ENCODE peak calls at places on chromosomes 5 and 9, in ten cellular contexts. A is A549, X is GM12878, Y is H54, J is HepG2, H is heart left ventricle, B is body of pancreas, R is spleen, O is K562, M is lower leg skin. L is an unnamed sample.

GRCh38 chr5:178304761-178305645 is 72.4 kb upstream of the PHYKPL start:
- DNase-seq in A (no peak), X (no peak), Y (no peak), J (no peak), H (no peak), B (no peak), R (peak), O (no peak), M (peak), L (no peak)

GRCh38 chr5:139593716-139594319 is 32.7 kb downstream of the UBE2D2 start:
- DNase-seq in A (peak), X (no peak), Y (peak), J (no peak), H (no peak), B (peak), R (no peak), O (no peak), M (no peak), L (no peak)

GRCh38 chr5:88545348-88545747 is 276.7 kb upstream of the TMEM161B start:
- DNase-seq in A (no peak), X (no peak), Y (no peak), J (no peak), H (no peak), B (no peak), R (no peak), O (no peak), M (no peak), L (no peak)

GRCh38 chr5:150497274-150497988 is 10.5 kb upstream of the NDST1 start:
- DNase-seq in A (peak), X (no peak), Y (peak), J (no peak), H (no peak), B (peak), R (no peak), O (no peak), M (peak), L (no peak)

GRCh38 chr9:20437466-20437865 is 184.8 kb downstream of the MLLT3 start:
- DNase-seq in A (no peak), X (no peak), Y (no peak), J (no peak), H (no peak), B (no peak), R (no peak), O (no peak), M (no peak), L (no peak)

GRCh38 chr5:41747291-41747690 is 122.9 kb downstream of the OXCT1 start:
- DNase-seq in A (no peak), X (no peak), Y (no peak), J (no peak), H (no peak), B (no peak), R (no peak), O (no peak), M (no peak), L (peak)

GRCh38 chr5:161847896-161848510 is at the start of gene GABRA1:
- DNase-seq in A (no peak), X (no peak), Y (no peak), J (no peak), H (no peak), B (no peak), R (no peak), O (no peak), M (no peak), L (no peak)

GRCh38 chr5:160042674-160043073 is 33.7 kb downstream of the TTC1 start:
- DNase-seq in A (no peak), X (no peak), Y (no peak), J (no peak), H (no peak), B (no peak), R (no peak), O (no peak), M (no peak), L (no peak)

GRCh38 chr5:148474025-148474511 is 90.3 kb downstream of the FBXO38 start:
- DNase-seq in A (no peak), X (no peak), Y (no peak), J (no peak), H (peak), B (peak), R (no peak), O (peak), M (no peak), L (no peak)

GRCh38 chr9:134047868-134048581 is 19.8 kb downstream of the BRD3 start:
- DNase-seq in A (no peak), X (no peak), Y (no peak), J (no peak), H (no peak), B (no peak), R (no peak), O (no peak), M (no peak), L (no peak)

DNA sequence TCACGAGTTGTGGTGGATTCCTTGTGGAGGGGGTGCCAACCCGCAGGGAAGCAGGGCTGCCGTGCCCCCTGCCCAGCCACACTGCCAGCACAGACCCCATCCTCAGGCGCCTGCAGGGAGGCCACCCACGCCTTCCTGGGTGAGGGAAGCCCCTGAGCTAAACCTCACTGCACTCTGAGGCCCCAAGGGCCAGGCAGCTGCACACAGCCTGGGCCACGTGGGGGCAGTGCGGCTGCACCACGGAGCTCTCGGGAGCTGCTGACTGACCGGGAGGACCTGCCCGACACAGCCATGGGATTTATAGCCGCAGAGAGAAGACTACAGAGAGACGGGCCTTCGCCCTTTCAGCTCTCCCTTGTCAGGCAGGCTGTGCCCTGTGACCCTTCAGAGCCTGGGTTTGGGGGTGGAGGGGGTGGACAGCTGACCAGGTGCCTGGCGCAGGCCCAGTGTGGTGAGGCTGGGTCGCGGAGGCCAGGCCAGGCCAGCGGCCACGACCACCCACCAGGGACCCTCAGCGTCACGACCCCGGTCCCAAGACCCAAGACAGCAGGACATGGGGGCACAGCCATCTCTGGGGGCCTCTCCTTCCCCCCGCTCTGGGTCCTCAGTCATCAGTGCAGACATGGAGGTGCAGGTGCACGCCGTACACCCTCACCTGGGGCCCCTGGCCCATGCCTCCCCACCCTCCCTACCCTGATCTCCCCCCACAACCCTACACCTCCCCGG is 4.3 kb upstream of the AHRR start:
- DNase-seq in A (peak), X (no peak), Y (peak), J (peak), H (no peak), B (no peak), R (no peak), O (peak), M (peak), L (peak)
- TF ChIP-seq POLR2A in A (no peak), X (no peak), Y (no peak), J (no peak), H (no peak), B (no peak), R (no peak), O (peak), M (no peak), L (no peak)

GRCh38 chr5:115623632-115624031 is 2.2 kb downstream of the TMED7 start:
- DNase-seq in A (no peak), X (no peak), Y (no peak), J (no peak), H (no peak), B (no peak), R (no peak), O (no peak), M (no peak), L (peak)

GRCh38 chr5:115624994-115625393 is 842 bp downstream of the TMED7 start:
- DNase-seq in A (no peak), X (no peak), Y (no peak), J (peak), H (no peak), B (no peak), R (no peak), O (no peak), M (no peak), L (peak)

GRCh38 chr5:115626444-115626823 is 598 bp upstream of the TMED7 start:
- DNase-seq in A (no peak), X (no peak), Y (peak), J (no peak), H (no peak), B (no peak), R (no peak), O (peak), M (no peak), L (no peak)

GRCh38 chr5:115627295-115627825 is 1.5 kb upstream of the TMED7 start:
- DNase-seq in A (no peak), X (no peak), Y (no peak), J (no peak), H (no peak), B (no peak), R (no peak), O (no peak), M (no peak), L (peak)

DNA sequence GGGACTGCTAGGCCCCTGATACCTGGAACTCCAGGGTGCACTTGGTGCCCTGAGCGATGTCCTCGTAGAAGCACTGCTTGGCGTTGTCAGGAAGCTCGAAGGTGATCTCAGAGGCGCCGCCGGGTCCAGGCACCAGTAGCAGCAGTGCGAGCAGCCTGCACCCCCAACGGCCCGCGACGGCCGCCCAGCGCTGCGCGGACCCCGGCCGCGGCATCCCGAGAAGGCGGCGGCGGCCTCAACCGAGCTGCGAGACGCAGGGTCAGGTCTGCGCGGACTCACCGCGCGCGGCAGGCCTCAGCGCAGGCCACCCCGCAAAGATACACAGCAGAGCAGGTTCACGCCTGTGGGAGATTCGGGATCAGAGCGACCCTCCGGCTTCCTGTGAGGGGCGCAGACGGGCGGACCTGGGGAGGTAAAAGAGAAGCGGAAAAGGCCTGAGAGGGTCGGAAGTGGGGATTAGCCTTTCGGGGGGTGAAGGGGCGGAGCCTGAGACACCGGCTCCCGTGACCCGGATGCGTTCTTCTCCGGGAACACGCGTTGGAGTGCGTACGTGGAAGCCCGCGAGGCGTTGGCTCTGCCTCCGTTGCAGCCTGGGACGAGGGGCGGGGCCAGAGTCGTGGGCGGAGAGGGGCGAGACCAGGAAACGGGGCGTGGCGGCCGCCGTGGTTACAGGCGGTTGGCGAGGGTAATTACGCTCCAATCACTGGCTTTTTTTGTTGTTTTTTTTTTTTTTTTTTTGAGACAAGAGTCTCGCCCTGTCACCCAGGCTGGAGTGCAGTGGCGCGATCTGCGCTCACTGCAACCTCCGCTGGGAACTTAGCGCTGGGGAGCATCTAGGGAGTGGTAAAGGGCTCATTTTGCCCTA is at the start of gene TMED7:
- DNase-seq in A (peak), X (peak), Y (peak), J (peak), H (peak), B (peak), R (peak), O (peak), M (peak), L (peak)
- TF ChIP-seq POLR2A in A (peak), X (peak), Y (peak), J (peak), H (peak), B (peak), R (peak), O (peak), M (no peak), L (peak)

GRCh38 chr9:99222416-99223280 is 566 bp downstream of the SEC61B start:
- DNase-seq in A (no peak), X (no peak), Y (no peak), J (no peak), H (peak), B (no peak), R (no peak), O (no peak), M (peak), L (peak)
- TF ChIP-seq POLR2A in A (no peak), X (peak), Y (no peak), J (peak), H (no peak), B (no peak), R (no peak), O (no peak), M (no peak), L (no peak)

GRCh38 chr5:82275267-82275664 is 2.9 kb downstream of the RPS23 start:
- DNase-seq in A (no peak), X (no peak), Y (no peak), J (no peak), H (no peak), B (no peak), R (no peak), O (no peak), M (no peak), L (peak)
- TF ChIP-seq POLR2A in A (no peak), X (no peak), Y (no peak), J (peak), H (no peak), B (no peak), R (no peak), O (peak), M (no peak), L (no peak)

GRCh38 chr5:9545301-9545958 is 445 bp downstream of the SEMA5A start:
- DNase-seq in A (no peak), X (no peak), Y (no peak), J (no peak), H (peak), B (no peak), R (peak), O (no peak), M (peak), L (no peak)

GRCh38 chr5:9544502-9545300 is 1.2 kb downstream of the SEMA5A start:
- DNase-seq in A (peak), X (no peak), Y (peak), J (peak), H (peak), B (peak), R (peak), O (peak), M (peak), L (peak)

GRCh38 chr5:9545959-9546851 is at the start of gene SEMA5A:
- DNase-seq in A (no peak), X (no peak), Y (peak), J (no peak), H (peak), B (peak), R (peak), O (peak), M (peak), L (peak)

GRCh38 chr5:9543266-9543925 is 2.5 kb downstream of the SEMA5A start:
- DNase-seq in A (no peak), X (no peak), Y (no peak), J (no peak), H (no peak), B (no peak), R (no peak), O (no peak), M (no peak), L (no peak)

GRCh38 chr5:9544056-9544455 is 1.8 kb downstream of the SEMA5A start:
- DNase-seq in A (no peak), X (no peak), Y (no peak), J (no peak), H (no peak), B (no peak), R (no peak), O (no peak), M (no peak), L (no peak)
- TF ChIP-seq POLR2A in A (no peak), X (no peak), Y (no peak), J (no peak), H (no peak), B (no peak), R (no peak), O (no peak), M (no peak), L (no peak)

DNA sequence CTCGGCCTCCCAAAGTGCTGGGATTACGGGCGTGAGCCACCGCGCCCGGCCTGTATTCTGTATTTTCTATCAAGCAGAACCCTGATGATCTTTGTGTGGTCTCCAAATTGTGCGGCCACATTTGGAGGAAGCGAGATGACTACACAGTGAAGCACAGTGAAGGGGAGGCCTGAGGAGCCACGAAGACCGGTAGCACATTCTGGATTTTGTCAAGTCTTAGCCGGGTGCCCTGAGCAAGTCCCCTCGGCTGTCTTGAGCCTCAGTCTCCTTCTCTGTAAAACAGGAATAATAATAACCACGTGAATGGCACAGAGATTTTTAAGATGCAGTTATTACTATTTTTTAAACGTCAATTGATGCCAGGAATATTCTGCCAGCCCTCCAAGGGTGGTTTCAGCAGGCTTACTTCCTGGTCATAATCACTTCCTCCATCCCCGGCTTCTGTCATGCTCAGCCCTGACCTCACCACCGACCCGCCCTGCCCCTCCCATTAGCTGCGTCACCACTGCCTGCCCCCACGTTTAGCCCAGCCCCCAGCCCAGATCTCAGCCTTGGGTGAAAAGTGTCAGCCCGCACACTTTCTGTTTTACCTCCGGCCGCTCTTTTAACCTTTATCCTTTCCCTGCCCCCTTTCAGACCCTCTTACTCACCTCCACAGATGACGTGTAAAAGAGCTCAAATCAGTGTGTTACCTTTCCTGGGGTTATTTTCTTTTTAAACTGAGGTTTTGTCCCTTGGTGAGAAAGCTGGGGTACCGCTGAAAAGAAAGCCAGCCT is 27.0 kb upstream of the ERGIC1 start:
- DNase-seq in A (peak), X (peak), Y (peak), J (peak), H (peak), B (peak), R (peak), O (peak), M (peak), L (peak)
- TF ChIP-seq POLR2A in A (peak), X (peak), Y (peak), J (peak), H (peak), B (peak), R (no peak), O (peak), M (no peak), L (peak)

GRCh38 chr9:129932303-129933151 is 97.3 kb downstream of the USP20 start:
- DNase-seq in A (no peak), X (peak), Y (no peak), J (no peak), H (no peak), B (no peak), R (no peak), O (no peak), M (peak), L (no peak)

GRCh38 chr9:129933709-129934586 is 98.7 kb downstream of the USP20 start:
- DNase-seq in A (no peak), X (no peak), Y (no peak), J (no peak), H (no peak), B (no peak), R (no peak), O (no peak), M (peak), L (no peak)

GRCh38 chr9:129930743-129931142 is 95.5 kb downstream of the USP20 start:
- DNase-seq in A (no peak), X (no peak), Y (no peak), J (no peak), H (no peak), B (no peak), R (no peak), O (no peak), M (no peak), L (peak)

GRCh38 chr9:129933215-129933614 is 98.0 kb downstream of the USP20 start:
- DNase-seq in A (no peak), X (no peak), Y (no peak), J (no peak), H (no peak), B (no peak), R (no peak), O (no peak), M (no peak), L (no peak)

GRCh38 chr9:129929467-129930125 is 94.3 kb downstream of the USP20 start:
- DNase-seq in A (no peak), X (no peak), Y (no peak), J (no peak), H (no peak), B (no peak), R (no peak), O (no peak), M (no peak), L (no peak)
- TF ChIP-seq POLR2A in A (no peak), X (peak), Y (no peak), J (no peak), H (no peak), B (no peak), R (no peak), O (no peak), M (no peak), L (no peak)

GRCh38 chr9:89425921-89426388 is 72.0 kb downstream of the SEMA4D start:
- DNase-seq in A (no peak), X (no peak), Y (no peak), J (no peak), H (peak), B (no peak), R (no peak), O (no peak), M (no peak), L (no peak)
- TF ChIP-seq POLR2A in A (no peak), X (no peak), Y (no peak), J (no peak), H (no peak), B (no peak), R (no peak), O (no peak), M (no peak), L (no peak)

DNA sequence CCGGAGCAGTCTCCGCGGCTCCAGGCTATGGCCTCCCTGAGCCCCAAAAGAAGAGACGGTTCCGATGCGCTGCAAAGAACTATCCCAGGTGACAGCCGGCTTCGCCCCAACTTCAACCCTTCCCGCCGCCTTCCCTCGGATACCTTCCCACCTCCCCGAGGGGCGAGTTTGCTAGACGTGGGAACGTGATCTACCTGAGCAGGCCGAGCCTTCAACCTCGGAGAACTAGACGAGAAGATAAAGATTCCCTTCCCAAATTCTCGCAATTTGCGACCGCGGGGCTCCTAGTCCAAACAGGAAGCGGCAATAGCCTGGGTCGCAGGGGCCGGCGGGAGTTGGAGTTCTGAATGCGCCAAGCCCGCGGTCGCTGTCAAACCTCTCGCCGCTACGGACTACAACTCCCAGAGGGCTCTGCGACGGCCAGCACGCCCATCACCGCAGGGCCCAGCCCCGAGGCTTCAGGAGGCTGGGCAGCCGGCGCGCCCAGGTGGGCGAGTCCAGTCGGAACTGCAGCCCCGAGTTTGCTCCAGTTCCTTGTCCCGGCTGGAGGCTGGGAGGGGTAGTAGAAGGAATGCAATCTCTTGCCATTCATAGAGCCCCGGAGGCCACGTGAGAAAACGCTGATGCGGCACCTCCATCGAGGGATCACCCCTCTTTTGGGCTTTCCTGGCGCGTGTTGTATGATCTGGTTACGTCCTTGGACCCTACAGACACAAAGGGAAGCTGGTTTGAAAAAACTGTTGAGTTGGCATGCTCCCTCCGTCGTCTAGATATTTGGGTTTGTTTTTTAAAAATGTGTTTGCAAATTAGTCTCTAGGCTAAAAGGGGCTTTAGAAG is at the start of gene SLC38A9:
- DNase-seq in A (peak), X (peak), Y (peak), J (peak), H (peak), B (peak), R (peak), O (peak), M (peak), L (peak)
- TF ChIP-seq POLR2A in A (peak), X (peak), Y (peak), J (peak), H (peak), B (peak), R (no peak), O (peak), M (no peak), L (peak)